ENCODE peak calls at places on chromosomes 4 and X, in nine cellular contexts. W, M, O, I, U, A, Z, E and X are unnamed samples. For H3K9me3, the result is how much of the 10 kb centered on the place peaks cover.

GRCh38 chr4:54879576-54879975 is 221.8 kb downstream of the KIT start:
- DNase-seq in O (no peak), E (no peak), Z (no peak), I (no peak), A (no peak), M (no peak), U (no peak), W (no peak), X (no peak)

GRCh38 chr4:55757356-55758024 is 62.1 kb upstream of the EXOC1L start:
- DNase-seq in W (no peak), M (no peak), I (no peak), Z (no peak), A (no peak), E (no peak), U (peak), O (no peak), X (no peak)

GRCh38 chrX:53195401-53195800 is 29.6 kb downstream of the KDM5C start:
- DNase-seq in Z (no peak), U (no peak), W (no peak), M (no peak), I (no peak), E (no peak), A (no peak), O (no peak), X (no peak)

GRCh38 chr4:20423420-20423819 is 171.7 kb downstream of the SLIT2 start:
- DNase-seq in U (no peak), O (no peak), I (no peak), W (no peak), Z (no peak), E (no peak), M (no peak), A (no peak), X (no peak)

GRCh38 chrX:23819385-23820234 is 36.6 kb downstream of the SAT1 start:
- DNase-seq in E (no peak), Z (no peak), O (no peak), U (no peak), W (no peak), I (no peak), M (no peak), A (no peak), X (no peak)

GRCh38 chrX:95248386-95248785 is 1436.3 kb upstream of the DIAPH2 start:
- DNase-seq in O (no peak), U (no peak), W (no peak), Z (no peak), E (no peak), A (no peak), I (no peak), M (no peak), X (no peak)

GRCh38 chr4:24915121-24915922 is 2.5 kb upstream of the CCDC149 start:
- DNase-seq in U (no peak), I (no peak), M (peak), W (peak), A (no peak), E (no peak), O (no peak), Z (no peak), X (no peak)

GRCh38 chr4:15420642-15421041 is 7.2 kb upstream of the C1QTNF7 start:
- DNase-seq in A (no peak), O (no peak), E (no peak), Z (no peak), U (no peak), M (no peak), I (no peak), W (no peak), X (no peak)

GRCh38 chrX:105910563-105911105 is 88.3 kb downstream of the NRK start:
- DNase-seq in A (no peak), U (no peak), Z (no peak), W (no peak), E (no peak), I (no peak), M (no peak), O (no peak), X (no peak)

GRCh38 chr4:87038837-87039715 is 104.3 kb downstream of the AFF1 start:
- DNase-seq in U (peak), O (peak), W (no peak), Z (peak), A (peak), I (no peak), M (peak), E (no peak), X (no peak)

GRCh38 chrX:133668225-133668931 is 253.1 kb upstream of the GPC4 start:
- DNase-seq in A (no peak), U (no peak), M (no peak), W (no peak), E (no peak), I (no peak), O (no peak), Z (no peak), X (no peak)

GRCh38 chr4:6125103-6125651 is 75.2 kb downstream of the JAKMIP1 start:
- DNase-seq in M (no peak), A (peak), W (no peak), O (no peak), U (no peak), E (no peak), I (no peak), Z (no peak), X (no peak)

GRCh38 chrX:113977887-113978286 is 606.0 kb upstream of the HTR2C start:
- DNase-seq in A (no peak), O (no peak), I (no peak), M (no peak), E (no peak), Z (no peak), U (no peak), W (no peak), X (no peak)

GRCh38 chrX:73647632-73648322 is 84.8 kb downstream of the CHIC1 start:
- DNase-seq in U (no peak), E (peak), W (no peak), I (no peak), A (no peak), M (no peak), Z (no peak), O (no peak), X (no peak)
- H3K9me3 ChIP-seq in U (under half), E (under half), W (under half), I (under half), A (under half), M (under half), Z (half or more), O (under half), X (under half)

GRCh38 chr4:106362426-106362825 is 6.2 kb downstream of the GIMD1 start:
- DNase-seq in W (no peak), M (no peak), O (no peak), Z (no peak), A (no peak), U (no peak), E (no peak), I (no peak), X (no peak)

GRCh38 chr4:106366026-106366425 is 2.6 kb downstream of the GIMD1 start:
- DNase-seq in O (no peak), M (no peak), W (no peak), Z (no peak), I (no peak), U (no peak), A (no peak), E (no peak), X (no peak)

GRCh38 chr4:106367072-106367471 is 1.5 kb downstream of the GIMD1 start:
- DNase-seq in E (no peak), I (no peak), W (no peak), O (no peak), M (no peak), Z (no peak), U (no peak), A (no peak), X (no peak)

GRCh38 chr4:106368678-106369077 is at the start of gene GIMD1:
- DNase-seq in U (no peak), I (no peak), O (no peak), Z (no peak), M (no peak), W (no peak), E (no peak), A (no peak), X (no peak)

DNA sequence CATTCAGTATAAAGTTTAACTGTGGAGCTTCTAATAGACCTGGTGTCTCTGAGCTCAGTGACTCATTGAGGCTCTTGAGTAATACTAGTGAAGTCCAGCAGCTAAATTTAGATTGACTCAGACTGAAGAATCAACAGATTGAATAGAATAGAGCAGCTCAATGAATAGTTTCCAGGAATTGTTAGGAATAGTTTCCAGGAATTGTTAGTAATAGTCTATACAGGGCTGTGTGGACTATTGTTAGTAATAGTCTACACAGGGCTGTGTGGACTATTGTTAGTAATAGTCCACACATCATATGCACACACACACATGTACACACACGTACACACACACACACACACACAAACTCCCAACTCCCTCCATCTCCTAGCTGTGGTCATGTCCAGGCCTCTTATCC is 3.0 kb downstream of the GIMD1 start:
- DNase-seq in W (no peak), M (no peak), U (no peak), A (no peak), O (no peak), Z (no peak), E (no peak), I (no peak), X (no peak)
- TF ChIP-seq POLR2AphosphoS5 in W (no peak), M (no peak), U (no peak), A (no peak), O (no peak), Z (no peak), E (no peak), I (no peak), X (no peak)

DNA sequence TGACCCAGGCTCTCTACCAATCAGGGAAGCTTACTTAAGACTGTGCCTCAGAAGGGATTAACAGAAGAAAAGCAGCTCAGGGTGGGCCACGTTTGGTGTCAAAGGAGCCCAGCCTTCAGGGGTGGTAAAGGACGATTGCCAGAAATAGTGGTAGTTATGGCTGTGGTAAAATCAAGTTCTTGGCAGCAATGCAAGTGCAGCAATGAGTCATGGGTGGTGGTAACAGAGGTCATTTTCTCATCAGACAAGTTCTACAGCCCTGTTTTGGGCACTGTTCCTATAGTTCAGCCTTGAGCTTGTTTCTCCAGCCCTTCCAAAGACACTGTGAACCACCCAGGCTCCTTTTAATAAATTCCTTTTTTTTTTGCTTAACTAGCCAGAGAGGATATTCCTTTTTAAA is 120.3 kb downstream of the EFHC2 start:
- DNase-seq in W (peak), Z (peak), M (peak), E (no peak), A (no peak), I (peak), O (no peak), U (peak), X (no peak)
- H3K9me3 ChIP-seq in W (under half), Z (under half), M (under half), E (under half), A (under half), I (under half), O (under half), U (under half), X (under half)

GRCh38 chr4:99574530-99575314 is at the start of gene MTTP:
- DNase-seq in I (no peak), O (no peak), E (no peak), W (no peak), Z (no peak), U (no peak), A (no peak), M (no peak), X (no peak)
- TF ChIP-seq POLR2AphosphoS5 in I (no peak), O (no peak), E (no peak), W (no peak), Z (no peak), U (no peak), A (no peak), M (no peak), X (no peak)

GRCh38 chr4:13236485-13236884 is 247.7 kb downstream of the RAB28 start:
- DNase-seq in E (no peak), W (no peak), A (no peak), U (no peak), Z (no peak), O (no peak), M (no peak), I (no peak), X (no peak)
- H3K9me3 ChIP-seq in E (under half), W (under half), A (under half), U (under half), Z (under half), O (under half), M (under half), I (under half), X (under half)

GRCh38 chr4:186148335-186148975 is 42.9 kb upstream of the CYP4V2 start:
- DNase-seq in Z (no peak), I (no peak), U (no peak), E (no peak), O (no peak), A (no peak), M (no peak), W (no peak), X (no peak)

GRCh38 chr4:186149872-186150271 is 41.5 kb upstream of the CYP4V2 start:
- DNase-seq in O (no peak), Z (peak), W (no peak), E (no peak), A (peak), M (no peak), I (no peak), U (peak), X (no peak)

GRCh38 chr4:186146443-186146842 is 41.9 kb downstream of the FAM149A start:
- DNase-seq in Z (no peak), E (no peak), I (no peak), U (no peak), W (no peak), O (no peak), M (no peak), A (no peak), X (no peak)

GRCh38 chr4:186144180-186144579 is 39.7 kb downstream of the FAM149A start:
- DNase-seq in M (no peak), E (no peak), U (peak), A (no peak), W (peak), O (peak), I (no peak), Z (no peak), X (no peak)

DNA sequence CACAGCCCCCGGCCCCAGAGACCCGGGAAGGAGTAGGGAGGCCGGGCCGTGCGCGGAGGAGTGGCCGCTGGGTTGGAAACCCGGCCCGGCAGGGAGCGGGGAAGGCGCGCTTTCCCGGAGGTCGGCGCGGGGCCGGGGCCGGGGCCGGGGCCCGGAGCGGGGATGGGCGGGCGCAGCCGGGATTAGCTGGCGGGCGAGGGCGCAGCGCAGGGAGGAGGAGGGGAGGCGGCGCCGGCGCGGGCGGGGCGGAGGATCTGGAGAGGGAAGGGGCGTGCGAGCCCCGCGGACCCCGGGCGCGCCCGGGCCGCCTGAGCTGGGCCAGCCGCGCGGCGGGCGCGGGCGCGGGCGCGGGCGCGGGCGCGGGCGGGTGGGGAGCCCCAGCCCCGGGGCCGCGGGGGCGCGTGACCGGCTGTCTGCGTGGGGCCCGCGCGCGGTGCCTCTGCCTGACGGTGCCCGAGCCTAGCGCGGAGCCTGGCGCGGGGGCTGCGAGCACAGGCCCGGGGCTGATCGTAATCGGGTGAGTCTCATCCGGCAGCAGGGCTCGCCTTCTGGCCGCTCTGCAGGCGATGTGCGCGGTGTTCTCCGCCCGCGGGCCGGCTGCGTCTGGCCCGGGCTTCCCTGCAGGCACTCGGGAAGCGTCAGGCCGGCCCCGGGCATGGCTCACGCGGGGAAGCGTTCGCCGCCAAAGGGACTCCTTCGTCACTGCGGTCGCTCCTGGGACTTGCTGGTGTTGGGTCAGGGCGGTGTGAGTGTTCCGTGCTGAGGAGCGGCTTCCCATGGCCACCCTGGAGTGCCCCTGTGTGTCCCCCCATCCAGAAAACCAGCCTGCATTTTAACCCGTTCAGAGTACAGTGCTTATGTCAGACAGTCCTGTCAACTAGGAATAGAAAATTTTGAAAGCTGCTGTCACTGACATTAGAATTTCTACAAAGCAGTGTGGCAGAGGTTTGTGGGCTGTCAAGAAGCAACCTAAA is 40.4 kb downstream of the FAM149A start:
- DNase-seq in E (no peak), I (no peak), Z (peak), M (no peak), A (peak), U (peak), W (peak), O (peak), X (no peak)
- TF ChIP-seq POLR2AphosphoS5 in E (no peak), I (no peak), Z (peak), M (no peak), A (no peak), U (no peak), W (no peak), O (no peak), X (no peak)